ENCODE peak calls at places on chromosomes 4 and X, in nine cellular contexts. P is transverse colon, D is lower leg skin, S is NB4, O is GM12892, Q is upper lobe of left lung, A is uterus, N is ovary, G is A549. B is an unnamed sample.

GRCh38 chr4:101169044-101170014 is 178.0 kb downstream of the PPP3CA start:
- DNase-seq in P (peak), D (peak), S (peak), O (no peak), Q (peak), A (peak), N (no peak), G (peak), B (peak)

GRCh38 chr4:1445716-1446445 is 39.6 kb upstream of the NKX1-1 start:
- DNase-seq in P (no peak), D (no peak), S (no peak), O (no peak), Q (no peak), A (no peak), N (no peak), G (no peak), B (no peak)

GRCh38 chr4:39591290-39591689 is 47.4 kb downstream of the SMIM14 start:
- DNase-seq in P (peak), D (no peak), S (peak), O (no peak), Q (no peak), A (no peak), N (no peak), G (peak), B (peak)

GRCh38 chrX:82141942-82142341 is 940.0 kb downstream of the SH3BGRL start:
- DNase-seq in P (no peak), D (no peak), S (peak), O (no peak), Q (no peak), A (no peak), N (no peak), G (no peak), B (no peak)

GRCh38 chr4:140944539-140944938 is 188.4 kb upstream of the TBC1D9 start:
- DNase-seq in P (no peak), D (no peak), S (no peak), O (no peak), Q (no peak), A (no peak), N (no peak), G (no peak), B (no peak)

GRCh38 chrX:77924320-77924859 is 13.9 kb downstream of the ATP7A start:
- DNase-seq in P (no peak), D (no peak), S (no peak), O (no peak), Q (no peak), A (no peak), N (no peak), G (no peak), B (peak)

GRCh38 chrX:49214996-49215526 is 15.1 kb upstream of the SYP start:
- DNase-seq in P (no peak), D (no peak), S (no peak), O (no peak), Q (no peak), A (no peak), N (no peak), G (no peak), B (no peak)

GRCh38 chr4:38062894-38063168 is 102.6 kb downstream of the PTTG2 start:
- DNase-seq in P (no peak), D (no peak), S (no peak), O (no peak), Q (no peak), A (no peak), N (no peak), G (no peak), B (no peak)

GRCh38 chr4:143375326-143376073 is 38.8 kb downstream of the GAB1 start:
- DNase-seq in P (peak), D (no peak), S (peak), O (no peak), Q (peak), A (no peak), N (no peak), G (peak), B (peak)

GRCh38 chrX:1546601-1547275 is 9.8 kb upstream of the P2RY8 start:
- DNase-seq in P (no peak), D (peak), S (peak), O (no peak), Q (no peak), A (no peak), N (no peak), G (no peak), B (no peak)

GRCh38 chr4:96103086-96103485 is 263.2 kb downstream of the PDHA2 start:
- DNase-seq in P (no peak), D (no peak), S (no peak), O (no peak), Q (no peak), A (no peak), N (no peak), G (no peak), B (peak)

GRCh38 chr4:129453524-129453923 is 357.6 kb downstream of the C4orf33 start:
- DNase-seq in P (no peak), D (no peak), S (no peak), O (no peak), Q (no peak), A (no peak), N (no peak), G (no peak), B (no peak)

GRCh38 chrX:10108288-10108687 is 48.5 kb upstream of the CLCN4 start:
- DNase-seq in P (no peak), D (no peak), S (no peak), O (no peak), Q (no peak), A (no peak), N (no peak), G (no peak), B (no peak)

GRCh38 chrX:78333521-78333920 is 6.1 kb upstream of the CYSLTR1 start:
- DNase-seq in P (no peak), D (no peak), S (no peak), O (no peak), Q (no peak), A (no peak), N (no peak), G (no peak), B (no peak)

GRCh38 chr4:24595662-24596061 is 11.3 kb upstream of the DHX15 start:
- DNase-seq in P (no peak), D (no peak), S (no peak), O (no peak), Q (no peak), A (no peak), N (no peak), G (peak), B (no peak)

GRCh38 chr4:168645933-168646768 is 149.3 kb downstream of the PALLD start:
- DNase-seq in P (no peak), D (no peak), S (no peak), O (no peak), Q (no peak), A (no peak), N (no peak), G (no peak), B (no peak)

GRCh38 chrX:110418220-110418856 is 59.7 kb downstream of the RTL9 start:
- DNase-seq in P (no peak), D (no peak), S (peak), O (no peak), Q (peak), A (peak), N (peak), G (peak), B (peak)

GRCh38 chr4:123229326-123229725 is 167.3 kb upstream of the SPRY1 start:
- DNase-seq in P (no peak), D (no peak), S (no peak), O (no peak), Q (no peak), A (no peak), N (no peak), G (no peak), B (no peak)

GRCh38 chr4:74968456-74969164 is 35.7 kb downstream of the PARM1 start:
- DNase-seq in P (no peak), D (no peak), S (peak), O (no peak), Q (no peak), A (no peak), N (no peak), G (no peak), B (no peak)

GRCh38 chrX:38968344-38968743 is 167.1 kb downstream of the MID1IP1 start:
- DNase-seq in P (no peak), D (no peak), S (no peak), O (no peak), Q (no peak), A (no peak), N (no peak), G (no peak), B (no peak)

DNA sequence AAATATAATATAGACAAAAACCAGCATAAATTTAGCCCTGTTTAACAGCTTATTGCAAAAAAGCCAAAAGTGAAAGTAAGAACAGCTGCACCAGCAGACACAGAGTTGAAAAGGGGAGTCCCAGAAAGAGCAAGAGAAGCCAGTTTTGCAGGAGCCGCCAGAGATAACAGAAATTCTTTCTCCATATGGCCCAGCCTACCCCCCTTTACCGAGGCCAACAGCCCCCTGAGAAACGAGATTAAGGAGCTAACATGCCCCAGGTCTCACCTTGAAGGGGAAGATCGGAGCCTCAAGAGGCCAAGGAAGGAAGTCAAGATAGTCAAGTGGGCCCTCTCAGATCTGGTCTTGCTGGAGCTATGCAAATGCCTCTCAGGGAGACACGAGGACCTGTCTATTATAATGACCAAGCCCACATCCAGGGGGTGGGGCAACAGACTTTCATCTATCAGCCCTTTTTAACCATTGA is 4.8 kb downstream of the ACOX3 start:
- DNase-seq in P (peak), D (no peak), S (no peak), O (peak), Q (peak), A (no peak), N (peak), G (no peak), B (peak)
- TF ChIP-seq POLR2A in P (no peak), D (no peak), S (no peak), O (peak), Q (no peak), A (no peak), N (no peak), G (no peak), B (no peak)

GRCh38 chr4:15003441-15003890 is 1.2 kb downstream of the CPEB2 start:
- DNase-seq in P (peak), D (peak), S (peak), O (peak), Q (peak), A (peak), N (peak), G (no peak), B (peak)

GRCh38 chr4:15006416-15007024 is 4.2 kb downstream of the CPEB2 start:
- DNase-seq in P (no peak), D (no peak), S (peak), O (no peak), Q (no peak), A (no peak), N (no peak), G (no peak), B (peak)

GRCh38 chr4:15005474-15006115 is 3.3 kb downstream of the CPEB2 start:
- DNase-seq in P (no peak), D (no peak), S (no peak), O (no peak), Q (no peak), A (no peak), N (no peak), G (no peak), B (no peak)

GRCh38 chr4:15003891-15004700 is 1.8 kb downstream of the CPEB2 start:
- DNase-seq in P (peak), D (peak), S (peak), O (peak), Q (peak), A (peak), N (peak), G (no peak), B (peak)

DNA sequence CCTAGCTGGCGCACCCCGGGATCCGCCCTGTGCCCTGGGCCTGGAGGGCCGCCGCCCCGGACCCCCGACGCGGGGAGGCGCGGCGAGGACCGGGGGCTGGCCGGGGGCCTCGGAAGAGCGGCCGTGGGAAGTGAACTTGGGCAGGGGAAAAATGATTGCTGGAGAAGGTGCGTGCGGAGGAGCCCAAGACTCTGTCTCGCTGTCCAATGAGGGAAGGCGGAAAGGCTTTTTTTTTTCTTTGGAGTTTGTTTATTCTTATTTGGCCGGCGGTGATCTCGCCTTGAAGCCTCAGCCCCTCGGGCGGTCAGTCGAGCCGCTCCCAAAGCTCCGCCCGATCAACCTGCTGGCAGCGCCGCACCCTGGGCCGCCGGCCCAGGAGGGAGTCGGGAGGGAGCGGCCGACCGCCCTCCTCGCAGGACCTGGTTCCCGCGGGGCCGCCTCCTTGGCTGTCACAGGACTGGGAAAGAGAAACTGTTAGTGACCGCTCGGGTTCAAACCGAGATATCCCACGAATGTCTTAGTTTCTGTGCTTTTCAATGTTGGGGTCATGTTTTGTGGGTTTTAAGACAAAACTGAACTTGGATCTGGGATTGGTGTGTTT is 2.5 kb downstream of the CPEB2 start:
- DNase-seq in P (peak), D (peak), S (peak), O (peak), Q (peak), A (peak), N (peak), G (peak), B (peak)
- TF ChIP-seq POLR2A in P (peak), D (no peak), S (no peak), O (no peak), Q (peak), A (peak), N (peak), G (no peak), B (peak)

GRCh38 chrX:47482512-47483309 is at the start of gene ZNF41:
- DNase-seq in P (peak), D (peak), S (peak), O (peak), Q (peak), A (peak), N (peak), G (peak), B (peak)
- TF ChIP-seq POLR2A in P (peak), D (no peak), S (peak), O (peak), Q (peak), A (peak), N (no peak), G (peak), B (peak)

GRCh38 chrX:100636321-100636991 is at the start of gene TSPAN6:
- DNase-seq in P (peak), D (peak), S (peak), O (no peak), Q (peak), A (peak), N (peak), G (peak), B (peak)
- TF ChIP-seq POLR2A in P (peak), D (no peak), S (no peak), O (no peak), Q (no peak), A (peak), N (no peak), G (peak), B (no peak)

GRCh38 chr4:48194986-48195773 is 61.1 kb upstream of the TXK start:
- DNase-seq in P (no peak), D (no peak), S (peak), O (no peak), Q (no peak), A (no peak), N (no peak), G (no peak), B (no peak)

GRCh38 chr4:48191758-48192157 is 57.7 kb upstream of the TXK start:
- DNase-seq in P (no peak), D (no peak), S (no peak), O (no peak), Q (no peak), A (no peak), N (no peak), G (no peak), B (no peak)

GRCh38 chr4:48195853-48196252 is 61.8 kb upstream of the TXK start:
- DNase-seq in P (no peak), D (no peak), S (no peak), O (no peak), Q (no peak), A (no peak), N (no peak), G (no peak), B (no peak)

GRCh38 chr4:48193096-48193836 is 59.2 kb upstream of the TXK start:
- DNase-seq in P (no peak), D (no peak), S (no peak), O (no peak), Q (no peak), A (no peak), N (no peak), G (no peak), B (peak)

GRCh38 chr4:48193921-48194320 is 59.9 kb upstream of the TXK start:
- DNase-seq in P (no peak), D (no peak), S (no peak), O (no peak), Q (no peak), A (no peak), N (no peak), G (no peak), B (peak)
- TF ChIP-seq POLR2A in P (no peak), D (no peak), S (no peak), O (no peak), Q (no peak), A (no peak), N (no peak), G (no peak), B (no peak)

GRCh38 chr4:111228396-111228795 is 605.5 kb upstream of the PITX2 start:
- DNase-seq in P (no peak), D (no peak), S (no peak), O (no peak), Q (no peak), A (no peak), N (no peak), G (no peak), B (no peak)
- TF ChIP-seq POLR2A in P (no peak), D (no peak), S (no peak), O (no peak), Q (no peak), A (no peak), N (no peak), G (no peak), B (no peak)

GRCh38 chr4:16226816-16227461 is 668 bp upstream of the TAPT1 start:
- DNase-seq in P (peak), D (peak), S (peak), O (peak), Q (peak), A (peak), N (peak), G (peak), B (peak)
- TF ChIP-seq POLR2A in P (peak), D (no peak), S (no peak), O (no peak), Q (no peak), A (no peak), N (peak), G (no peak), B (peak)

B was measured in erythroblast.